ENCODE peak calls at places on chromosomes 1 and 21, in six cellular contexts. S is activated CD4-positive, CD25-positive, alpha-beta regulatory T cell; D is left colon; L is AG08395; Q is PC-3; N is AG04449. E is an unnamed sample.

GRCh38 chr1:1050577-1051052 is 23.5 kb downstream of the RNF223 start:
- DNase-seq in S (no peak), D (no peak), L (no peak), Q (no peak), N (no peak), E (no peak)

GRCh38 chr1:165659581-165659895 is 28.5 kb downstream of the MGST3 start:
- DNase-seq in S (no peak), D (no peak), L (no peak), Q (no peak), N (no peak), E (no peak)

GRCh38 chr21:45158491-45159423 is 84.4 kb downstream of the ADARB1 start:
- DNase-seq in S (no peak), D (no peak), L (no peak), Q (no peak), N (no peak), E (no peak)

GRCh38 chr1:34929853-34930701 is 627 bp upstream of the DLGAP3 start:
- DNase-seq in S (no peak), D (no peak), L (no peak), Q (no peak), N (no peak), E (no peak)

GRCh38 chr1:61210435-61211012 is 128.2 kb downstream of the NFIA start:
- DNase-seq in S (no peak), D (no peak), L (no peak), Q (peak), N (no peak), E (no peak)

GRCh38 chr21:41458559-41458958 is 32.5 kb downstream of the MX1 start:
- DNase-seq in S (no peak), D (no peak), L (no peak), Q (no peak), N (no peak), E (no peak)

GRCh38 chr21:39105341-39105765 is 77.9 kb downstream of the PSMG1 start:
- DNase-seq in S (no peak), D (no peak), L (no peak), Q (no peak), N (no peak), E (no peak)

GRCh38 chr21:45490049-45490731 is 52.0 kb downstream of the SLC19A1 start:
- DNase-seq in S (no peak), D (no peak), L (no peak), Q (no peak), N (no peak), E (no peak)

GRCh38 chr1:58839147-58839795 is 55.4 kb upstream of the JUN start:
- DNase-seq in S (no peak), D (no peak), L (no peak), Q (no peak), N (no peak), E (no peak)

GRCh38 chr1:17826165-17826488 is 71.0 kb downstream of the ACTL8 start:
- DNase-seq in S (no peak), D (no peak), L (peak), Q (peak), N (no peak), E (no peak)

GRCh38 chr1:18599096-18599495 is 31.6 kb upstream of the PAX7 start:
- DNase-seq in S (no peak), D (no peak), L (no peak), Q (no peak), N (no peak), E (no peak)